ENCODE peak calls at places on chromosomes 7 and 10, in six cellular contexts. One of them, this sample, is unnamed.

GRCh38 chr7:152899482-152900166 is 140.1 kb downstream of the ACTR3B start:
- DNase-seq in EH: no peak
- DNase-seq in stimulated activated CD8-positive, alpha-beta memory T cell treated with anti-CD3 and anti-CD28 coated beads, Interleukin-7, amount 100 ng/mL, for 4 hours: no peak
- DNase-seq in brain pericyte: no peak
- DNase-seq in CD8-positive, alpha-beta T cell: no peak
- DNase-seq in anterior cingulate cortex: no peak
- DNase-seq in this sample: no peak

GRCh38 chr7:2487586-2488271 is 11.5 kb upstream of the GRIFIN start:
- DNase-seq in CD8-positive, alpha-beta T cell: no peak
- DNase-seq in stimulated activated CD8-positive, alpha-beta memory T cell treated with anti-CD3 and anti-CD28 coated beads, Interleukin-7, amount 100 ng/mL, for 4 hours: no peak
- DNase-seq in anterior cingulate cortex: no peak
- DNase-seq in brain pericyte: no peak
- DNase-seq in EH: no peak
- DNase-seq in this sample: no peak

GRCh38 chr10:91552706-91553105 is 80.2 kb downstream of the PPP1R3C start:
- DNase-seq in stimulated activated CD8-positive, alpha-beta memory T cell treated with anti-CD3 and anti-CD28 coated beads, Interleukin-7, amount 100 ng/mL, for 4 hours: no peak
- DNase-seq in EH: no peak
- DNase-seq in anterior cingulate cortex: peak; percentile 26
- DNase-seq in CD8-positive, alpha-beta T cell: no peak
- DNase-seq in brain pericyte: no peak
- DNase-seq in this sample: no peak

GRCh38 chr10:129102906-129103693 is 363.9 kb upstream of the MGMT start:
- DNase-seq in anterior cingulate cortex: no peak
- DNase-seq in brain pericyte: no peak
- DNase-seq in EH: no peak
- DNase-seq in stimulated activated CD8-positive, alpha-beta memory T cell treated with anti-CD3 and anti-CD28 coated beads, Interleukin-7, amount 100 ng/mL, for 4 hours: no peak
- DNase-seq in CD8-positive, alpha-beta T cell: no peak
- DNase-seq in this sample: no peak

GRCh38 chr7:157692156-157693011 is 355.6 kb downstream of the DNAJB6 start:
- DNase-seq in CD8-positive, alpha-beta T cell: no peak
- DNase-seq in stimulated activated CD8-positive, alpha-beta memory T cell treated with anti-CD3 and anti-CD28 coated beads, Interleukin-7, amount 100 ng/mL, for 4 hours: no peak
- DNase-seq in brain pericyte: no peak
- DNase-seq in anterior cingulate cortex: no peak
- DNase-seq in EH: no peak
- DNase-seq in this sample: peak; percentile 85

GRCh38 chr7:195830-196128 is 3.4 kb downstream of the FAM20C start:
- DNase-seq in brain pericyte: no peak
- DNase-seq in CD8-positive, alpha-beta T cell: no peak
- DNase-seq in anterior cingulate cortex: no peak
- DNase-seq in EH: no peak
- DNase-seq in stimulated activated CD8-positive, alpha-beta memory T cell treated with anti-CD3 and anti-CD28 coated beads, Interleukin-7, amount 100 ng/mL, for 4 hours: no peak
- DNase-seq in this sample: no peak

GRCh38 chr10:24974978-24975377 is 22.6 kb upstream of the PRTFDC1 start:
- DNase-seq in EH: peak; percentile 74
- DNase-seq in brain pericyte: no peak
- DNase-seq in CD8-positive, alpha-beta T cell: no peak
- DNase-seq in anterior cingulate cortex: no peak
- DNase-seq in stimulated activated CD8-positive, alpha-beta memory T cell treated with anti-CD3 and anti-CD28 coated beads, Interleukin-7, amount 100 ng/mL, for 4 hours: no peak
- DNase-seq in this sample: no peak

GRCh38 chr7:127840552-127840951 is 188.6 kb downstream of the SND1 start:
- DNase-seq in EH: no peak
- DNase-seq in anterior cingulate cortex: no peak
- DNase-seq in stimulated activated CD8-positive, alpha-beta memory T cell treated with anti-CD3 and anti-CD28 coated beads, Interleukin-7, amount 100 ng/mL, for 4 hours: no peak
- DNase-seq in brain pericyte: no peak
- DNase-seq in CD8-positive, alpha-beta T cell: no peak
- DNase-seq in this sample: no peak

GRCh38 chr10:43120948-43121290 is 17.3 kb upstream of the CSGALNACT2 start:
- DNase-seq in stimulated activated CD8-positive, alpha-beta memory T cell treated with anti-CD3 and anti-CD28 coated beads, Interleukin-7, amount 100 ng/mL, for 4 hours: peak; percentile 16
- DNase-seq in brain pericyte: no peak
- DNase-seq in CD8-positive, alpha-beta T cell: peak; percentile 40
- DNase-seq in EH: peak; percentile 7
- DNase-seq in anterior cingulate cortex: no peak
- DNase-seq in this sample: no peak

GRCh38 chr7:142319970-142320369 is 62.1 kb upstream of the PRSS58 start:
- DNase-seq in stimulated activated CD8-positive, alpha-beta memory T cell treated with anti-CD3 and anti-CD28 coated beads, Interleukin-7, amount 100 ng/mL, for 4 hours: no peak
- DNase-seq in brain pericyte: no peak
- DNase-seq in anterior cingulate cortex: no peak
- DNase-seq in CD8-positive, alpha-beta T cell: no peak
- DNase-seq in EH: no peak
- DNase-seq in this sample: no peak

GRCh38 chr10:51770719-51771118 is 71.3 kb upstream of the CSTF2T start:
- DNase-seq in CD8-positive, alpha-beta T cell: no peak
- DNase-seq in anterior cingulate cortex: no peak
- DNase-seq in EH: no peak
- DNase-seq in brain pericyte: no peak
- DNase-seq in stimulated activated CD8-positive, alpha-beta memory T cell treated with anti-CD3 and anti-CD28 coated beads, Interleukin-7, amount 100 ng/mL, for 4 hours: no peak
- DNase-seq in this sample: no peak

GRCh38 chr10:101292194-101293006 is 61.6 kb upstream of the BTRC start:
- DNase-seq in anterior cingulate cortex: peak; percentile 58
- DNase-seq in EH: no peak
- DNase-seq in CD8-positive, alpha-beta T cell: no peak
- DNase-seq in stimulated activated CD8-positive, alpha-beta memory T cell treated with anti-CD3 and anti-CD28 coated beads, Interleukin-7, amount 100 ng/mL, for 4 hours: no peak
- DNase-seq in brain pericyte: no peak
- DNase-seq in this sample: no peak

GRCh38 chr10:3811331-3811870 is 26.4 kb upstream of the KLF6 start:
- DNase-seq in anterior cingulate cortex: no peak
- DNase-seq in stimulated activated CD8-positive, alpha-beta memory T cell treated with anti-CD3 and anti-CD28 coated beads, Interleukin-7, amount 100 ng/mL, for 4 hours: no peak
- DNase-seq in brain pericyte: no peak
- DNase-seq in EH: peak; percentile 67
- DNase-seq in CD8-positive, alpha-beta T cell: peak; percentile 27
- DNase-seq in this sample: no peak

GRCh38 chr10:15784237-15784636 is 64.5 kb upstream of the ITGA8 start:
- DNase-seq in EH: no peak
- DNase-seq in stimulated activated CD8-positive, alpha-beta memory T cell treated with anti-CD3 and anti-CD28 coated beads, Interleukin-7, amount 100 ng/mL, for 4 hours: no peak
- DNase-seq in anterior cingulate cortex: no peak
- DNase-seq in brain pericyte: no peak
- DNase-seq in CD8-positive, alpha-beta T cell: no peak
- DNase-seq in this sample: no peak

GRCh38 chr7:116932566-116932965 is 20.7 kb upstream of the ST7 start:
- DNase-seq in stimulated activated CD8-positive, alpha-beta memory T cell treated with anti-CD3 and anti-CD28 coated beads, Interleukin-7, amount 100 ng/mL, for 4 hours: no peak
- DNase-seq in CD8-positive, alpha-beta T cell: no peak
- DNase-seq in brain pericyte: no peak
- DNase-seq in anterior cingulate cortex: no peak
- DNase-seq in EH: no peak
- DNase-seq in this sample: no peak

GRCh38 chr7:157522189-157522588 is 185.4 kb downstream of the DNAJB6 start:
- DNase-seq in brain pericyte: no peak
- DNase-seq in anterior cingulate cortex: no peak
- DNase-seq in EH: no peak
- DNase-seq in stimulated activated CD8-positive, alpha-beta memory T cell treated with anti-CD3 and anti-CD28 coated beads, Interleukin-7, amount 100 ng/mL, for 4 hours: no peak
- DNase-seq in CD8-positive, alpha-beta T cell: no peak
- DNase-seq in this sample: peak; percentile 66

GRCh38 chr10:34786464-34786863 is 28.6 kb downstream of the PARD3 start:
- DNase-seq in anterior cingulate cortex: no peak
- DNase-seq in CD8-positive, alpha-beta T cell: no peak
- DNase-seq in brain pericyte: no peak
- DNase-seq in stimulated activated CD8-positive, alpha-beta memory T cell treated with anti-CD3 and anti-CD28 coated beads, Interleukin-7, amount 100 ng/mL, for 4 hours: no peak
- DNase-seq in EH: peak; percentile 77
- DNase-seq in this sample: no peak

GRCh38 chr10:131896403-131896802 is 4.4 kb upstream of the PPP2R2D start:
- DNase-seq in CD8-positive, alpha-beta T cell: peak; percentile 30
- DNase-seq in anterior cingulate cortex: no peak
- DNase-seq in EH: no peak
- DNase-seq in brain pericyte: no peak
- DNase-seq in stimulated activated CD8-positive, alpha-beta memory T cell treated with anti-CD3 and anti-CD28 coated beads, Interleukin-7, amount 100 ng/mL, for 4 hours: peak; percentile 51
- DNase-seq in this sample: peak; percentile 19

GRCh38 chr10:77989081-77989724 is 40.1 kb downstream of the POLR3A start:
- DNase-seq in EH: no peak
- DNase-seq in anterior cingulate cortex: no peak
- DNase-seq in CD8-positive, alpha-beta T cell: no peak
- DNase-seq in stimulated activated CD8-positive, alpha-beta memory T cell treated with anti-CD3 and anti-CD28 coated beads, Interleukin-7, amount 100 ng/mL, for 4 hours: no peak
- DNase-seq in brain pericyte: no peak
- DNase-seq in this sample: no peak